ENCODE peak calls at places on chromosomes 2 and 18, in seven cellular contexts. L is dorsolateral prefrontal cortex, K is esophagus muscularis mucosa, P is suprapubic skin, A is A549, W is ovary, X is thoracic aorta. F is an unnamed sample.

GRCh38 chr18:63953811-63954210 is 4.7 kb downstream of the HMSD start:
- DNase-seq in K (no peak), X (no peak), L (no peak), P (no peak), A (no peak), W (no peak), F (no peak)

GRCh38 chr2:206217162-206217561 is 57.3 kb upstream of the ZDBF2 start:
- DNase-seq in L (no peak), K (no peak), P (no peak), A (no peak), W (no peak), X (no peak), F (no peak)

GRCh38 chr2:19536136-19536535 is 177.7 kb upstream of the OSR1 start:
- DNase-seq in W (no peak), A (no peak), L (no peak), K (peak; percentile 90), X (no peak), P (no peak), F (no peak)

GRCh38 chr2:83364264-83364663 is 1094.8 kb downstream of the SUCLG1 start:
- DNase-seq in X (no peak), A (no peak), W (no peak), P (no peak), K (no peak), L (no peak), F (no peak)

GRCh38 chr2:16120591-16120990 is 180.2 kb downstream of the MYCN start:
- DNase-seq in P (no peak), A (no peak), X (no peak), W (no peak), L (no peak), K (no peak), F (no peak)

GRCh38 chr2:216808805-216809425 is 50.9 kb downstream of the TNP1 start:
- DNase-seq in A (no peak), L (no peak), X (no peak), K (no peak), P (no peak), W (no peak), F (no peak)

GRCh38 chr2:69123182-69123581 is 110.2 kb downstream of the ANTXR1 start:
- DNase-seq in P (no peak), A (no peak), W (no peak), X (no peak), L (no peak), K (no peak), F (no peak)

GRCh38 chr2:171553236-171553635 is 31.0 kb downstream of the CYBRD1 start:
- DNase-seq in L (no peak), W (no peak), A (no peak), P (no peak), X (no peak), K (no peak), F (no peak)

GRCh38 chr2:178287652-178288344 is 93.5 kb downstream of the OSBPL6 start:
- DNase-seq in K (no peak), W (no peak), A (no peak), X (no peak), L (no peak), P (no peak), F (no peak)

GRCh38 chr2:118185210-118186109 is 97.2 kb downstream of the INSIG2 start:
- DNase-seq in L (peak; percentile 66), W (peak; percentile 26), P (peak; percentile 83), K (no peak), X (no peak), A (peak; percentile 46), F (peak; percentile 71)

GRCh38 chr2:101518470-101519172 is 43.7 kb upstream of the RFX8 start:
- DNase-seq in K (peak; percentile 85), W (peak; percentile 42), X (no peak), A (peak; percentile 29), L (peak; percentile 65), P (no peak), F (peak; percentile 57)

GRCh38 chr2:242035858-242036652 is 166.5 kb downstream of the RTP5 start:
- DNase-seq in K (no peak), X (no peak), P (peak; percentile 41), A (no peak), W (no peak), L (no peak), F (no peak)

GRCh38 chr2:161044937-161045336 is 115.3 kb upstream of the TANK start:
- DNase-seq in L (no peak), P (no peak), A (no peak), W (peak; percentile 20), K (no peak), X (no peak), F (no peak)

GRCh38 chr18:53544926-53545325 is 679.5 kb downstream of the MBD2 start:
- DNase-seq in X (no peak), W (no peak), P (no peak), L (no peak), K (no peak), A (no peak), F (no peak)

GRCh38 chr18:69943021-69943420 is 4.7 kb downstream of the CD226 start:
- DNase-seq in X (no peak), L (no peak), A (no peak), P (no peak), K (no peak), W (no peak), F (no peak)
- TF ChIP-seq CTCF in X (no peak), L (no peak), A (no peak), P (no peak), K (no peak), W (no peak), F (no peak)

GRCh38 chr2:233691443-233692433 is 952 bp upstream of the UGT1A6 start:
- DNase-seq in L (no peak), W (no peak), X (no peak), A (no peak), K (no peak), P (no peak), F (no peak)
- H3K4me3 ChIP-seq in L (no peak overlapping the region), W (no peak overlapping the region), X (no peak overlapping the region), A (no peak overlapping the region), K (no peak overlapping the region), P (peak overlapping the region; percentile 20), F (no peak overlapping the region)

GRCh38 chr18:10437837-10438236 is 16.6 kb upstream of the APCDD1 start:
- DNase-seq in K (no peak), W (no peak), A (peak; percentile 11), L (no peak), P (no peak), X (no peak), F (no peak)
- TF ChIP-seq CTCF in K (no peak), W (no peak), A (peak; percentile 19), L (no peak), P (peak; percentile 39), X (peak; percentile 33), F (peak; percentile 41)

GRCh38 chr2:132668189-132668833 is 1.7 kb downstream of the LYPD1 start:
- DNase-seq in A (peak; percentile 21), W (no peak), X (no peak), L (peak; percentile 7), P (no peak), K (no peak), F (peak; percentile 17)

GRCh38 chr2:132670961-132671781 is 1.2 kb upstream of the LYPD1 start:
- DNase-seq in P (no peak), L (no peak), K (no peak), W (no peak), A (peak; percentile 16), X (no peak), F (no peak)

GRCh38 chr2:132670104-132670960 is at the start of gene LYPD1:
- DNase-seq in L (peak; percentile 43), W (no peak), X (no peak), P (no peak), A (no peak), K (no peak), F (peak; percentile 20)

GRCh38 chr2:132668986-132669853 is 785 bp downstream of the LYPD1 start:
- DNase-seq in P (no peak), A (no peak), X (no peak), K (no peak), L (no peak), W (no peak), F (no peak)

DNA sequence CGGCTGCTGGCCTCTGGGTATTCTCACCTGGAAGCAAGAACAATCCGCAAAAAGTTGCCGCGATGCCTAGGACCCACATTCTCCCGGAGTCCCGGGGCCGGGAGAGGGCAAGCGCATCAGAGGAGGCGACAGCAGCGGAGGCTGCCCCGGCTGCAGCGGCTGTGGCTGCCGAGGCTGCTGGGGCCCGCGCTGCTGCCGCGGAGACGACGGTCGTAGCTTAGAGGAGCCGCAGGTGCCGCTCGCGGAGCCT is 226 bp downstream of the LYPD1 start:
- DNase-seq in L (no peak), K (no peak), W (no peak), A (peak; percentile 9), P (no peak), X (no peak), F (peak; percentile 22)
- H3K4me3 ChIP-seq in L (peak overlapping the region; percentile 61), K (peak overlapping the region; percentile 52), W (peak overlapping the region; percentile 26), A (peak overlapping the region; percentile 60), P (peak overlapping the region; percentile 48), X (peak overlapping the region; percentile 55), F (peak overlapping the region; percentile 32)

GRCh38 chr2:20666364-20667150 is at the start of gene GDF7:
- DNase-seq in X (no peak), P (no peak), W (no peak), K (no peak), L (no peak), A (no peak), F (peak; percentile 67)
- TF ChIP-seq CTCF in X (peak; percentile 54), P (peak; percentile 25), W (no peak), K (peak; percentile 31), L (peak; percentile 27), A (peak; percentile 56), F (peak; percentile 18)

F was measured in body of pancreas.